ENCODE peak calls at places on chromosomes 16 and 17, in six cellular contexts. One of them, this sample, is unnamed. For H3K36me3 and H3K4me1, the result is how much of the 10 kb centered on the place peaks cover.

GRCh38 chr16:55613578-55614333 is 42.0 kb upstream of the SLC6A2 start:
- DNase-seq in thoracic aorta: no peak
- DNase-seq in prostate gland: no peak
- DNase-seq in fibroblast of lung: no peak
- DNase-seq in left ventricle myocardium inferior: no peak
- DNase-seq in lung: no peak
- DNase-seq in this sample: no peak

GRCh38 chr16:3950343-3951193 is 70.1 kb upstream of the CREBBP start:
- DNase-seq in thoracic aorta: peak
- DNase-seq in prostate gland: peak
- DNase-seq in fibroblast of lung: peak
- DNase-seq in left ventricle myocardium inferior: peak
- DNase-seq in lung: peak
- DNase-seq in this sample: no peak

GRCh38 chr17:13051876-13052275 is 34.0 kb upstream of the ELAC2 start:
- DNase-seq in thoracic aorta: no peak
- DNase-seq in prostate gland: no peak
- DNase-seq in fibroblast of lung: no peak
- DNase-seq in left ventricle myocardium inferior: no peak
- DNase-seq in lung: no peak
- DNase-seq in this sample: no peak

GRCh38 chr16:85614338-85615013 is 1.4 kb downstream of the GSE1 start:
- DNase-seq in thoracic aorta: no peak
- DNase-seq in prostate gland: no peak
- DNase-seq in fibroblast of lung: no peak
- DNase-seq in left ventricle myocardium inferior: no peak
- DNase-seq in lung: no peak
- DNase-seq in this sample: no peak

GRCh38 chr16:4347010-4347409 is 4.1 kb downstream of the PAM16 start:
- DNase-seq in thoracic aorta: no peak
- DNase-seq in prostate gland: no peak
- DNase-seq in fibroblast of lung: no peak
- DNase-seq in left ventricle myocardium inferior: no peak
- DNase-seq in lung: peak
- DNase-seq in this sample: no peak

GRCh38 chr17:4389079-4389478 is 22.6 kb upstream of the UBE2G1 start:
- DNase-seq in thoracic aorta: no peak
- DNase-seq in prostate gland: peak
- DNase-seq in fibroblast of lung: no peak
- DNase-seq in left ventricle myocardium inferior: no peak
- DNase-seq in lung: no peak
- DNase-seq in this sample: no peak

GRCh38 chr16:53932975-53933374 is 229.0 kb downstream of the FTO start:
- DNase-seq in thoracic aorta: no peak
- DNase-seq in prostate gland: no peak
- DNase-seq in fibroblast of lung: no peak
- DNase-seq in left ventricle myocardium inferior: no peak
- DNase-seq in lung: no peak
- DNase-seq in this sample: no peak

GRCh38 chr17:68518063-68518815 is 6.0 kb downstream of the PRKAR1A start:
- DNase-seq in thoracic aorta: no peak
- DNase-seq in prostate gland: no peak
- DNase-seq in fibroblast of lung: no peak
- DNase-seq in left ventricle myocardium inferior: no peak
- DNase-seq in lung: no peak
- DNase-seq in this sample: no peak

GRCh38 chr17:32970281-32970680 is 21.4 kb upstream of the SPACA3 start:
- DNase-seq in thoracic aorta: no peak
- DNase-seq in prostate gland: no peak
- DNase-seq in fibroblast of lung: peak
- DNase-seq in left ventricle myocardium inferior: no peak
- DNase-seq in lung: no peak
- DNase-seq in this sample: no peak

GRCh38 chr16:50430076-50430475 is 61.3 kb upstream of the BRD7 start:
- DNase-seq in thoracic aorta: no peak
- DNase-seq in prostate gland: no peak
- DNase-seq in fibroblast of lung: no peak
- DNase-seq in left ventricle myocardium inferior: no peak
- DNase-seq in lung: peak
- DNase-seq in this sample: peak

GRCh38 chr16:23482778-23483177 is 27.5 kb downstream of the GGA2 start:
- DNase-seq in thoracic aorta: no peak
- DNase-seq in prostate gland: no peak
- DNase-seq in fibroblast of lung: no peak
- DNase-seq in left ventricle myocardium inferior: no peak
- DNase-seq in lung: no peak
- DNase-seq in this sample: no peak

GRCh38 chr17:15999974-16000827 is 577 bp downstream of the TTC19 start:
- DNase-seq in thoracic aorta: no peak
- DNase-seq in prostate gland: peak
- DNase-seq in fibroblast of lung: peak
- DNase-seq in left ventricle myocardium inferior: peak
- DNase-seq in lung: no peak
- DNase-seq in this sample: no peak

GRCh38 chr17:412211-413015 is 59.8 kb upstream of the RPH3AL start:
- DNase-seq in thoracic aorta: no peak
- DNase-seq in prostate gland: peak
- DNase-seq in fibroblast of lung: peak
- DNase-seq in left ventricle myocardium inferior: no peak
- DNase-seq in lung: peak
- DNase-seq in this sample: no peak

GRCh38 chr16:73048292-73049050 is 543 bp upstream of the ZFHX3 start:
- DNase-seq in thoracic aorta: no peak
- DNase-seq in prostate gland: peak
- DNase-seq in fibroblast of lung: no peak
- DNase-seq in left ventricle myocardium inferior: peak
- DNase-seq in lung: peak
- DNase-seq in this sample: no peak

GRCh38 chr17:48612854-48613691 is 2.0 kb downstream of the HOXB8 start:
- DNase-seq in thoracic aorta: no peak
- DNase-seq in prostate gland: no peak
- DNase-seq in fibroblast of lung: peak
- DNase-seq in left ventricle myocardium inferior: no peak
- DNase-seq in lung: no peak
- DNase-seq in this sample: no peak

GRCh38 chr16:50154369-50154947 is 1.4 kb downstream of the TENT4B start:
- DNase-seq in thoracic aorta: no peak
- DNase-seq in prostate gland: no peak
- DNase-seq in fibroblast of lung: no peak
- DNase-seq in left ventricle myocardium inferior: no peak
- DNase-seq in lung: no peak
- DNase-seq in this sample: no peak

GRCh38 chr17:304461-304860 is 48.1 kb downstream of the RPH3AL start:
- DNase-seq in thoracic aorta: no peak
- DNase-seq in prostate gland: peak
- DNase-seq in fibroblast of lung: peak
- DNase-seq in left ventricle myocardium inferior: no peak
- DNase-seq in lung: no peak
- DNase-seq in this sample: no peak

GRCh38 chr16:31105677-31106213 is 2.4 kb upstream of the BCKDK start:
- DNase-seq in thoracic aorta: peak
- DNase-seq in prostate gland: peak
- DNase-seq in fibroblast of lung: peak
- DNase-seq in left ventricle myocardium inferior: peak
- DNase-seq in lung: peak
- DNase-seq in this sample: no peak

GRCh38 chr16:85423631-85424030 is 189.5 kb upstream of the GSE1 start:
- DNase-seq in thoracic aorta: no peak
- DNase-seq in prostate gland: no peak
- DNase-seq in fibroblast of lung: no peak
- DNase-seq in left ventricle myocardium inferior: peak
- DNase-seq in lung: no peak
- DNase-seq in this sample: no peak

GRCh38 chr17:72567774-72568173 is 447.0 kb downstream of the SOX9 start:
- DNase-seq in thoracic aorta: no peak
- DNase-seq in prostate gland: no peak
- DNase-seq in fibroblast of lung: no peak
- DNase-seq in left ventricle myocardium inferior: no peak
- DNase-seq in lung: no peak
- DNase-seq in this sample: no peak

GRCh38 chr17:11551442-11551841 is 46.8 kb upstream of the DNAH9 start:
- DNase-seq in thoracic aorta: no peak
- DNase-seq in prostate gland: no peak
- DNase-seq in fibroblast of lung: no peak
- DNase-seq in left ventricle myocardium inferior: no peak
- DNase-seq in lung: no peak
- DNase-seq in this sample: no peak

GRCh38 chr16:57570301-57571070 is 28.0 kb downstream of the ADGRG5 start:
- DNase-seq in thoracic aorta: no peak
- DNase-seq in prostate gland: no peak
- DNase-seq in fibroblast of lung: no peak
- DNase-seq in left ventricle myocardium inferior: no peak
- DNase-seq in lung: no peak
- DNase-seq in this sample: no peak

DNA sequence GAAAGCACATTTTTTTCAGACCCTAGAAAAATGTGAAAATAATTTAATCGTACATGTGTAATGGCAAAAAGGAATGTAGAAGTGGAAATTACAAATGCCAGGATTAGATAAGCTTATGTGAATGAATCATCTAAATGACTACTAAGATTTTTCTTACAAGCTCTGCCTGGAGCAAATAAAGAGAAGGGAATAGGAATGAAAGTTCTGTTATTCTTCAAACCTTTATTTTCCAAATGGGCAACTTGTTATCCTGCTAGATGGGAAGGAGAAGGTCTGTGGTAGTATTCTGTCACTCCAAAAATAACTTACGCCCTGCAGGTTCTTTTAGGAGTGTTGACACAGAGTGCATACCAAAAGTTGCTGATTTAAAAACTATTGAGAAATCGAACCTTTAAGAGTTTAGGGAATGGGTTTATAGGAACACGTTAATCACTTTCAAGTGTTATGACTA is 9.7 kb downstream of the CTCF start:
- DNase-seq in thoracic aorta: no peak
- DNase-seq in prostate gland: no peak
- DNase-seq in fibroblast of lung: peak
- DNase-seq in left ventricle myocardium inferior: no peak
- DNase-seq in lung: no peak
- DNase-seq in this sample: no peak
- H3K36me3 ChIP-seq in thoracic aorta: under half
- H3K36me3 ChIP-seq in prostate gland: under half
- H3K36me3 ChIP-seq in fibroblast of lung: under half
- H3K36me3 ChIP-seq in left ventricle myocardium inferior: under half
- H3K36me3 ChIP-seq in lung: under half
- H3K36me3 ChIP-seq in this sample: under half

GRCh38 chr17:29682054-29682453 is 59.3 kb upstream of the CORO6 start:
- DNase-seq in thoracic aorta: no peak
- DNase-seq in prostate gland: no peak
- DNase-seq in fibroblast of lung: no peak
- DNase-seq in left ventricle myocardium inferior: no peak
- DNase-seq in lung: no peak
- DNase-seq in this sample: no peak
- H3K4me1 ChIP-seq in thoracic aorta: under half
- H3K4me1 ChIP-seq in prostate gland: under half
- H3K4me1 ChIP-seq in fibroblast of lung: under half
- H3K4me1 ChIP-seq in left ventricle myocardium inferior: half or more
- H3K4me1 ChIP-seq in lung: under half
- H3K4me1 ChIP-seq in this sample: under half

GRCh38 chr17:81403671-81404534 is 8.6 kb downstream of the BAHCC1 start:
- DNase-seq in thoracic aorta: no peak
- DNase-seq in prostate gland: no peak
- DNase-seq in fibroblast of lung: no peak
- DNase-seq in left ventricle myocardium inferior: peak
- DNase-seq in lung: no peak
- DNase-seq in this sample: no peak

GRCh38 chr17:81406117-81406953 is 11.1 kb downstream of the BAHCC1 start:
- DNase-seq in thoracic aorta: no peak
- DNase-seq in prostate gland: no peak
- DNase-seq in fibroblast of lung: no peak
- DNase-seq in left ventricle myocardium inferior: no peak
- DNase-seq in lung: no peak
- DNase-seq in this sample: no peak

GRCh38 chr17:81403040-81403467 is 7.8 kb downstream of the BAHCC1 start:
- DNase-seq in thoracic aorta: no peak
- DNase-seq in prostate gland: no peak
- DNase-seq in fibroblast of lung: no peak
- DNase-seq in left ventricle myocardium inferior: no peak
- DNase-seq in lung: no peak
- DNase-seq in this sample: no peak

GRCh38 chr17:81405382-81406005 is 10.2 kb downstream of the BAHCC1 start:
- DNase-seq in thoracic aorta: peak
- DNase-seq in prostate gland: no peak
- DNase-seq in fibroblast of lung: no peak
- DNase-seq in left ventricle myocardium inferior: peak
- DNase-seq in lung: no peak
- DNase-seq in this sample: no peak

GRCh38 chr17:81404557-81405165 is 9.4 kb downstream of the BAHCC1 start:
- DNase-seq in thoracic aorta: no peak
- DNase-seq in prostate gland: no peak
- DNase-seq in fibroblast of lung: no peak
- DNase-seq in left ventricle myocardium inferior: no peak
- DNase-seq in lung: no peak
- DNase-seq in this sample: no peak
- TF ChIP-seq CTCF in thoracic aorta: no peak
- TF ChIP-seq CTCF in prostate gland: no peak
- TF ChIP-seq CTCF in fibroblast of lung: no peak
- TF ChIP-seq CTCF in left ventricle myocardium inferior: no peak
- TF ChIP-seq CTCF in lung: no peak
- TF ChIP-seq CTCF in this sample: no peak

GRCh38 chr16:6864244-6864643 is 468.4 kb upstream of the RBFOX1 start:
- DNase-seq in thoracic aorta: no peak
- DNase-seq in prostate gland: no peak
- DNase-seq in fibroblast of lung: no peak
- DNase-seq in left ventricle myocardium inferior: no peak
- DNase-seq in lung: no peak
- DNase-seq in this sample: no peak
- H3K36me3 ChIP-seq in thoracic aorta: under half
- H3K36me3 ChIP-seq in prostate gland: under half
- H3K36me3 ChIP-seq in fibroblast of lung: under half
- H3K36me3 ChIP-seq in left ventricle myocardium inferior: under half
- H3K36me3 ChIP-seq in lung: under half
- H3K36me3 ChIP-seq in this sample: under half

GRCh38 chr17:78883533-78884131 is 19.4 kb downstream of the CEP295NL start:
- DNase-seq in thoracic aorta: peak
- DNase-seq in prostate gland: peak
- DNase-seq in fibroblast of lung: peak
- DNase-seq in left ventricle myocardium inferior: peak
- DNase-seq in lung: peak
- DNase-seq in this sample: no peak
- H3K4me1 ChIP-seq in thoracic aorta: under half
- H3K4me1 ChIP-seq in prostate gland: under half
- H3K4me1 ChIP-seq in fibroblast of lung: half or more
- H3K4me1 ChIP-seq in left ventricle myocardium inferior: half or more
- H3K4me1 ChIP-seq in lung: under half
- H3K4me1 ChIP-seq in this sample: half or more

This sample was measured in vagina.